ENCODE peak calls at places on chromosomes 7 and 10, in seven cellular contexts. F, D, S, A, B, N and E are unnamed samples. For H3K27me3, the result is how much of the 10 kb centered on the place peaks cover.

GRCh38 chr7:1787241-1787640 is 117.2 kb downstream of the ELFN1 start:
- DNase-seq in F (no peak), D (no peak), S (peak), A (no peak), B (no peak), N (peak), E (no peak)

GRCh38 chr10:29420744-29421143 is 131.9 kb downstream of the LYZL1 start:
- DNase-seq in F (no peak), D (no peak), S (no peak), A (no peak), B (no peak), N (no peak), E (no peak)

GRCh38 chr10:102645388-102645740 is 1.1 kb downstream of the TRIM8 start:
- DNase-seq in F (peak), D (peak), S (peak), A (no peak), B (peak), N (peak), E (peak)

GRCh38 chr7:95886501-95887090 is 114.2 kb downstream of the DYNC1I1 start:
- DNase-seq in F (no peak), D (no peak), S (peak), A (no peak), B (peak), N (no peak), E (no peak)

GRCh38 chr7:22430457-22430856 is 69.5 kb downstream of the STEAP1B start:
- DNase-seq in F (no peak), D (no peak), S (no peak), A (no peak), B (peak), N (no peak), E (no peak)

GRCh38 chr7:16171928-16172327 is 249.4 kb downstream of the CRPPA start:
- DNase-seq in F (no peak), D (no peak), S (no peak), A (no peak), B (peak), N (no peak), E (no peak)

GRCh38 chr10:60305394-60305892 is 84.2 kb downstream of the ANK3 start:
- DNase-seq in F (no peak), D (no peak), S (no peak), A (no peak), B (peak), N (no peak), E (no peak)

GRCh38 chr7:57179776-57180415 is 47.7 kb upstream of the ZNF479 start:
- DNase-seq in F (no peak), D (no peak), S (no peak), A (no peak), B (no peak), N (peak), E (no peak)

GRCh38 chr10:3852147-3852904 is 67.3 kb upstream of the KLF6 start:
- DNase-seq in F (peak), D (peak), S (peak), A (no peak), B (peak), N (peak), E (peak)

GRCh38 chr10:35838080-35838479 is 196.0 kb upstream of the FZD8 start:
- DNase-seq in F (no peak), D (no peak), S (no peak), A (no peak), B (no peak), N (no peak), E (no peak)

GRCh38 chr10:113381906-113382562 is 170.8 kb upstream of the HABP2 start:
- DNase-seq in F (no peak), D (no peak), S (no peak), A (no peak), B (peak), N (no peak), E (no peak)

GRCh38 chr10:51510231-51510630 is 189.2 kb downstream of the CSTF2T start:
- DNase-seq in F (no peak), D (no peak), S (no peak), A (no peak), B (peak), N (no peak), E (no peak)

GRCh38 chr7:100081535-100082102 is at the start of gene ZNF3:
- DNase-seq in F (peak), D (peak), S (peak), A (peak), B (peak), N (peak), E (peak)

DNA sequence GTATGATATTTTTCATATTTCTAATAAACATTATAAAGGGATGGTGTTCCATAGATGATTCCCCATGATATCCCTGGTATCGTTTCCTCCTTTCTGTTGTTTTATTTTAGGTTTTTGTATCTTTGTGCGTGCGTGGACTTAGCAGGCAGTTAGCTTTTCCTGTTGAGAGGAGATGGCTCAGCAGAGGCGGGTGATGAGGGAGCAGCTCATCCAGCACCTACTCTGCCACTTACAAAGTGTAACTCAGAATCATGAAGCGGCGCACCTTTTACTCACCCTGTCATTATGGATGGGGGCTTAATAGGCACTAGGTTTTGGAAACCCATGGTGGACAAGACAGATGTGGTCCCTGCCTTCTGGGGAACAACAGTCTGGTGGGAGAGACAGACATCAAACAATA is 17.1 kb downstream of the FAM241B start:
- DNase-seq in F (no peak), D (no peak), S (no peak), A (no peak), B (no peak), N (peak), E (peak)
- H3K4me3 ChIP-seq in F (no peak), D (no peak), S (no peak), A (no peak), B (no peak), N (no peak), E (no peak)

DNA sequence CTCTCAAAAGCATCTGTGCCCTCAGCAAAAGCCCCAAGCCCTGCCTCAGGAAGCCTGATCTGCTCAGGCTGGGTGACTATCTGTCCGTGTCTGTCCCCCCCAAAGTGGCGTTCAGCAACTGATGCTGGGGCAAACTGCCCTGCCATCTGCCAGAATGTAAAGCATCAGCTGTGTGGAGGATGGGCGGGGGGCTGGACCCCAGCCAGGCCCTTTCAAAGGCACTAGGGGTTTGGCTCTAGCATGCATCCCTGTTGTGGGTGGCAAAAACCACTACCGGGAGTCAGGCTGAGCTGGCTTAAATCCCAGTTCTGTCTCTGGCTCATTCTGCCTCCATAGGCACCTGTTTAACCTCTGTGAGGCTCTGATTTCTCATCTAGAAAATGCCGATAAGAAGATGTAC is 35.5 kb downstream of the GPRIN2 start:
- DNase-seq in F (no peak), D (peak), S (no peak), A (no peak), B (peak), N (peak), E (no peak)
- H3K27me3 ChIP-seq in F (under half), D (under half), S (under half), A (under half), B (under half), N (under half), E (under half)

GRCh38 chr10:18221882-18222281 is 81.7 kb downstream of the CACNB2 start:
- DNase-seq in F (no peak), D (no peak), S (no peak), A (no peak), B (no peak), N (no peak), E (no peak)

GRCh38 chr10:18223898-18224297 is 83.7 kb downstream of the CACNB2 start:
- DNase-seq in F (no peak), D (no peak), S (no peak), A (no peak), B (no peak), N (no peak), E (no peak)

GRCh38 chr10:18221123-18221522 is 80.9 kb downstream of the CACNB2 start:
- DNase-seq in F (no peak), D (no peak), S (no peak), A (no peak), B (peak), N (no peak), E (no peak)

GRCh38 chr10:18224626-18225445 is 84.6 kb downstream of the CACNB2 start:
- DNase-seq in F (no peak), D (peak), S (peak), A (no peak), B (no peak), N (no peak), E (no peak)

GRCh38 chr10:18222870-18223269 is 82.6 kb downstream of the CACNB2 start:
- DNase-seq in F (no peak), D (no peak), S (no peak), A (no peak), B (no peak), N (no peak), E (no peak)
- H3K27ac ChIP-seq in F (no peak), D (no peak), S (no peak), A (no peak), B (no peak), N (no peak), E (no peak)

GRCh38 chr7:50661345-50662058 is 96.3 kb upstream of the DDC start:
- DNase-seq in F (no peak), D (no peak), S (no peak), A (no peak), B (no peak), N (peak), E (no peak)

GRCh38 chr7:50659329-50659965 is 94.2 kb upstream of the DDC start:
- DNase-seq in F (no peak), D (no peak), S (no peak), A (no peak), B (no peak), N (peak), E (no peak)

GRCh38 chr7:50658696-50659095 is 93.5 kb upstream of the DDC start:
- DNase-seq in F (peak), D (no peak), S (no peak), A (no peak), B (no peak), N (peak), E (no peak)

GRCh38 chr7:50660830-50661175 is 95.6 kb upstream of the DDC start:
- DNase-seq in F (no peak), D (no peak), S (no peak), A (no peak), B (no peak), N (peak), E (no peak)

GRCh38 chr7:50660040-50660829 is 95.0 kb upstream of the DDC start:
- DNase-seq in F (no peak), D (no peak), S (no peak), A (no peak), B (no peak), N (peak), E (no peak)
- H3K4me3 ChIP-seq in F (no peak), D (no peak), S (no peak), A (no peak), B (no peak), N (no peak), E (no peak)

GRCh38 chr7:129784783-129785456 is 167.8 kb downstream of the UBE2H start:
- DNase-seq in F (no peak), D (no peak), S (peak), A (no peak), B (no peak), N (no peak), E (no peak)
- H3K27me3 ChIP-seq in F (under half), D (half or more), S (half or more), A (half or more), B (half or more), N (under half), E (half or more)

DNA sequence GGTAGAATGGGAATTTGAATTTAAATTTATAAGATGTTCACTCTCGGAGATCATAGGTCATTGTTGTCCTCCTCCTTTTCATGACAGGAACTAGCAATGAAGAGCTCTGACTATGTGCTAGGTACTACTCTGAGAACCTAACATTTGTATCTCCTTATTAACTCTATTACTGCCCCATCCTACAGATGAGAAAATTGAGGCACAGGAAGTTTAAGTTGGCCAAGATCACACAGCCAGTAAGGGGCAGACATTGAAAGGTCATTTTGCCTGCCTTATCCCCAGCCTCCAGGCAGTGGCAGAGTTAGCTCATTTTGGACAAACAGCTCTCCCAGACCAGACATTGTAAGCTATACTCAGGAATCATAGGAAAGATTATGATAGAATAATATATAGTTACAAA is 6.0 kb downstream of the SRGN start:
- DNase-seq in F (no peak), D (no peak), S (no peak), A (no peak), B (peak), N (no peak), E (no peak)
- H3K27ac ChIP-seq in F (no peak), D (no peak), S (no peak), A (no peak), B (no peak), N (no peak), E (no peak)

GRCh38 chr7:35003679-35004278 is 33.5 kb downstream of the DPY19L1 start:
- DNase-seq in F (peak), D (peak), S (no peak), A (no peak), B (peak), N (no peak), E (peak)
- H3K4me3 ChIP-seq in F (no peak), D (no peak), S (no peak), A (no peak), B (no peak), N (no peak), E (no peak)

GRCh38 chr7:27154369-27154768 is 2.0 kb upstream of the HOXA3 start:
- DNase-seq in F (no peak), D (peak), S (no peak), A (no peak), B (no peak), N (no peak), E (no peak)
- H3K27me3 ChIP-seq in F (under half), D (under half), S (half or more), A (half or more), B (under half), N (under half), E (under half)